ENCODE peak calls at places on chromosomes 12 and 14, in five cellular contexts. G, M, Q, D and L are unnamed samples.

GRCh38 chr14:70188608-70189540 is at the start of gene SLC8A3:
- DNase-seq in G (peak), M (peak), Q (peak), D (no peak), L (peak)

GRCh38 chr14:48584031-48584430 is 908.6 kb upstream of the MDGA2 start:
- DNase-seq in G (peak), M (no peak), Q (peak), D (no peak), L (peak)

GRCh38 chr14:69495341-69495921 is 10.9 kb downstream of the PLEKHD1 start:
- DNase-seq in G (no peak), M (no peak), Q (no peak), D (no peak), L (no peak)

GRCh38 chr12:68933564-68933893 is 558 bp upstream of the CPM start:
- DNase-seq in G (no peak), M (no peak), Q (no peak), D (no peak), L (no peak)

GRCh38 chr14:103084021-103084919 is at the start of gene LBHD2:
- DNase-seq in G (no peak), M (no peak), Q (peak), D (no peak), L (no peak)

GRCh38 chr12:75666126-75666979 is 154.9 kb upstream of the KRR1 start:
- DNase-seq in G (peak), M (no peak), Q (peak), D (no peak), L (peak)

GRCh38 chr12:77724367-77724957 is 106.2 kb upstream of the NAV3 start:
- DNase-seq in G (peak), M (peak), Q (peak), D (peak), L (peak)

GRCh38 chr14:75369506-75369905 is 58.3 kb upstream of the JDP2 start:
- DNase-seq in G (no peak), M (no peak), Q (no peak), D (no peak), L (no peak)

GRCh38 chr14:104970231-104971068 is 7.7 kb downstream of the AHNAK2 start:
- DNase-seq in G (peak), M (peak), Q (peak), D (no peak), L (peak)

GRCh38 chr12:68067762-68068376 is 78.6 kb downstream of the IFNG-AS1 start:
- DNase-seq in G (peak), M (no peak), Q (peak), D (peak), L (peak)

GRCh38 chr12:121916719-121917118 is 1.7 kb upstream of the CFAP251 start:
- DNase-seq in G (peak), M (no peak), Q (peak), D (no peak), L (peak)

GRCh38 chr14:61530296-61530695 is 165.0 kb upstream of the HIF1A start:
- DNase-seq in G (no peak), M (no peak), Q (no peak), D (no peak), L (no peak)

GRCh38 chr12:75489613-75490210 is 9.2 kb downstream of the GLIPR1 start:
- DNase-seq in G (peak), M (no peak), Q (no peak), D (no peak), L (peak)

GRCh38 chr14:64974563-64974962 is 2.4 kb upstream of the RAB15 start:
- DNase-seq in G (no peak), M (no peak), Q (no peak), D (no peak), L (no peak)

GRCh38 chr12:41919526-41920305 is 225.0 kb downstream of the GXYLT1 start:
- DNase-seq in G (no peak), M (no peak), Q (no peak), D (no peak), L (no peak)

GRCh38 chr14:96362071-96362964 is 823 bp downstream of the ATG2B start:
- DNase-seq in G (peak), M (peak), Q (peak), D (peak), L (peak)

GRCh38 chr12:130405332-130405731 is 67.6 kb downstream of the PIWIL1 start:
- DNase-seq in G (no peak), M (no peak), Q (no peak), D (no peak), L (no peak)

GRCh38 chr12:11622774-11623375 is 26.6 kb upstream of the ETV6 start:
- DNase-seq in G (no peak), M (no peak), Q (peak), D (no peak), L (no peak)

GRCh38 chr12:124750787-124751471 is 112.7 kb downstream of the SCARB1 start:
- DNase-seq in G (no peak), M (no peak), Q (no peak), D (peak), L (peak)

GRCh38 chr14:59274991-59275391 is 86.5 kb downstream of the DAAM1 start:
- DNase-seq in G (no peak), M (no peak), Q (no peak), D (peak), L (no peak)

GRCh38 chr14:102943454-102943853 is 21.0 kb downstream of the AMN start:
- DNase-seq in G (no peak), M (no peak), Q (no peak), D (no peak), L (no peak)

GRCh38 chr14:47227051-47227600 is 448.3 kb downstream of the MDGA2 start:
- DNase-seq in G (peak), M (no peak), Q (no peak), D (peak), L (no peak)

GRCh38 chr14:69631509-69631908 is 20.1 kb downstream of the SUSD6 start:
- DNase-seq in G (no peak), M (no peak), Q (peak), D (no peak), L (peak)

GRCh38 chr12:94982456-94982855 is 21.0 kb downstream of the NDUFA12 start:
- DNase-seq in G (no peak), M (no peak), Q (peak), D (no peak), L (no peak)

GRCh38 chr12:116150452-116150851 is 127.0 kb downstream of the MED13L start:
- DNase-seq in G (no peak), M (no peak), Q (peak), D (no peak), L (no peak)

GRCh38 chr14:60514378-60515243 is 5.7 kb downstream of the SIX6 start:
- DNase-seq in G (no peak), M (peak), Q (no peak), D (no peak), L (peak)
- TF ChIP-seq CTCF in G (no peak), M (peak), Q (peak), D (no peak), L (no peak)

GRCh38 chr12:49345840-49346658 is 639 bp upstream of the DNAJC22 start:
- DNase-seq in G (no peak), M (peak), Q (no peak), D (no peak), L (no peak)

GRCh38 chr12:49344486-49345047 is 2.1 kb upstream of the DNAJC22 start:
- DNase-seq in G (no peak), M (no peak), Q (no peak), D (no peak), L (no peak)

GRCh38 chr12:49342914-49343731 is 3.6 kb upstream of the DNAJC22 start:
- DNase-seq in G (no peak), M (peak), Q (no peak), D (no peak), L (no peak)

GRCh38 chr12:49346659-49347306 is at the start of gene DNAJC22:
- DNase-seq in G (no peak), M (peak), Q (no peak), D (peak), L (peak)

GRCh38 chr12:49345048-49345839 is 1.4 kb upstream of the DNAJC22 start:
- DNase-seq in G (no peak), M (peak), Q (no peak), D (peak), L (no peak)
- H3K4me3 ChIP-seq in G (peak), M (peak), Q (peak), D (no peak), L (peak)

DNA sequence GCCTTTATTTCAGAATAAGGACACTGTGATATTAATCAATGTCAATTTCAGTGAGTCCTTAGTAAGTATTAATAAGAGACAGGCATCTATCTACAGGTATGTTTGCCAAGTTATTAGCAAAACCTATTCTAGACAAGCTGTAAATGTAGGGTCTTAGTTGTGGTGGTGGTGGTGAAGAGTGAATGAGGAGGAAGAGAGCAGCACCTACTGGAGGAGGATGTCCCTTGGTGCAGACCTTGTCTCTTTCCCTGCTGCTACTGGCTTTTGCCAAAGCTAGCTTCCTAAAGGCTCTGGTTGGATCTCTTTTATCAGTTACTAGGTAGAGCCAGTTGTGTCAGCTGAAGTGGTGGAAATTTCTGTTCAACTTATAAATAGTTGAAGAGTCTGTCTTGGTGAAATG is 304.8 kb upstream of the ATP2B1 start:
- DNase-seq in G (peak), M (no peak), Q (peak), D (peak), L (no peak)
- TF ChIP-seq CTCF in G (peak), M (no peak), Q (peak), D (peak), L (peak)

DNA sequence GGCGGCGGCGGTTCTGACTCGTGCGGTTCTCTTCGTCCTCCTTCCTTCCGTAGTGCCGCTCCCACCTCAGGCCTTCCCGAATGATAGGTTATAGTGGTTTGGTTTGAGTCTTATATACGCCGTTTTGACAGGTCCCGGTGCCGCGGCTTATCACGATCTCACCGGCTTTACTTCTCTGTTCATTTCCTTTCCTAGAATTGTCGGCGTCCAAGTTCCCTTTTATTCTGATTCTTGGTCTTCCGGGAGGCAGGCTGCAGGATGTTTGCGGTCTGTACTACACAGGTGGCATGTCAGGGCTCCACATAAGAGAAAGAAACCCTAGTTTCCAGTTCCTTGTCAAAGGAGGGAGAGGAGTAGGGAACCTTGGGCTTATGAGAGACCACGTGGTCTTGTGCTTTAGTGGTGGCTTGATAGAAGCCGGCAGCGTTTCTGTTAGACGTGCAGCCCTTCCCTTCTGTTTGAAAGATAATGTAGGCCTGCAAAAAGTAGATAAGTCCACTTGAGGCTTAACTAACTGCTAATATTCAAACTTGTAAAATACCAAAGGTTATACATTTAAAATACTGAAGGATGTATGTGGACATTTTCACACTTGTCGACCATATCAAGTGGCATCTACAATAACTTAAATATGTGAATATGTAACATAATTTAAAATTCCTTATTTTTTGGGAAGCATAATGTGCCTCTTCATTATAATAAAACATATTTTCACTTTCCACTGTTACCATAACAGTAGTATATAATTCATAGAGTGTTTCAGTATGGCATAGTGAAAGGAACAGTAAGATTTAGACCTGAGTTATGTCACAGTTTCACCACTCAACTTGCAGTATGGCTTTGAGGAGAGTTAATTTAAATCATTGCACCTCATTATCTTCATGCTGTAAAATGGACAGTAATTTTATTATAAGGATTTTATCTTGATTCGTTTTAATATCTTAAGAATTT is 804 bp downstream of the USP15 start:
- DNase-seq in G (peak), M (no peak), Q (peak), D (peak), L (peak)
- H3K4me3 ChIP-seq in G (peak), M (peak), Q (peak), D (peak), L (peak)

GRCh38 chr14:92780444-92780843 is 13.7 kb upstream of the GOLGA5 start:
- DNase-seq in G (no peak), M (no peak), Q (peak), D (peak), L (peak)

GRCh38 chr14:92780865-92781264 is 13.2 kb upstream of the GOLGA5 start:
- DNase-seq in G (no peak), M (no peak), Q (no peak), D (no peak), L (no peak)

GRCh38 chr14:92786427-92786756 is 7.7 kb upstream of the GOLGA5 start:
- DNase-seq in G (no peak), M (no peak), Q (no peak), D (no peak), L (no peak)

GRCh38 chr14:92785601-92786426 is 8.3 kb upstream of the GOLGA5 start:
- DNase-seq in G (peak), M (peak), Q (peak), D (peak), L (peak)

DNA sequence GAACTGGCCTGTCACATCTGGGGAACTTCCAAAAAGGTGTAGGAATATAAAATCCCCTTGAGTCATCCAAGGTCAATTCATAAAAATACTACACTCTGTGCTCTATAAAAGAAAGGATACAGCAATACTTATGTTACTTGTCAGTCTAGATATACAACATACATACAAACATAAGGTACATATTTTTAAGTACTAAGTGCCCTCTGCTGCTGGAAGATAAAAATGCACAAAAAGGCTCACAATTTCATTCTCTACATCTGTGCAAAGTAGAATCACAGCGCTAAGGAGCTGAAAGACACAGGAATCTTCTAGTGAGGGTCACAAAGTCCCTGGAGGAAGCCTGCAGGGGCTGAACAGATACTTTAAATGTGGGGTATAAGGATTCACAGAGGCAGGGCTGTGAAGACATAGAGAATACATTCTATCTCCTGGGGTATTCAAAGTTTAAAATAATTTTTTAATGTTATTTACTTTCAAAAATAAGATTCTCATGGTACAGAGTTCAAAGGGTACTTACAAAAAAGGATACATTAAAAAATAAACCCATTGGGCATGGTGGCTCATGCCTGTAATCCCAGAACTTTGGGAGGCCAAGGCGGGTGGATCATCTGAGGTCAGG is 10.2 kb upstream of the GOLGA5 start:
- DNase-seq in G (peak), M (peak), Q (peak), D (peak), L (peak)
- TF ChIP-seq CTCF in G (peak), M (peak), Q (peak), D (peak), L (peak)

GRCh38 chr12:19833775-19834501 is 394.6 kb downstream of the AEBP2 start:
- DNase-seq in G (peak), M (no peak), Q (peak), D (no peak), L (peak)

GRCh38 chr12:19834596-19834995 is 395.3 kb downstream of the AEBP2 start:
- DNase-seq in G (peak), M (no peak), Q (no peak), D (no peak), L (peak)

GRCh38 chr12:19829100-19829853 is 390.0 kb downstream of the AEBP2 start:
- DNase-seq in G (no peak), M (no peak), Q (peak), D (no peak), L (no peak)

GRCh38 chr12:19826988-19827550 is 387.8 kb downstream of the AEBP2 start:
- DNase-seq in G (no peak), M (no peak), Q (peak), D (no peak), L (no peak)

DNA sequence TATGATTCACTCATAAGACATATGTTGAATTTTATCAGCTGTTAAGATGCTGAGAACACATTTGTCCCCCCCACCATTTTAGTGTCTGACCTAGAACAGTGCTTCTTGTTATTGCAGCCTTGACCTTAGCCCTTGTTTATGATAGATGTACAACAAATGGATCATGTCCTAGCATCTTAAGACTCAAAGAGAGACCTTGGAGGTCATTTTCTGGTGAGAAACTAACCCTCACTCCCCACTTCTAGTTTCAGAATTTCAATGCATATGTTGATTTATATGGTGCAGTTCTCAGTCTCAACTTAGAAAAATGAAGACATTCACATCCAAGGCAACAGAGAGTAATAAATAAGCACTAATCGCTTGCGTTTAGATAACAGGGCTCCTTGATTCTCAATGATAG is 391.2 kb downstream of the AEBP2 start:
- DNase-seq in G (no peak), M (no peak), Q (peak), D (no peak), L (no peak)
- H3K4me3 ChIP-seq in G (no peak), M (no peak), Q (no peak), D (no peak), L (no peak)

GRCh38 chr14:85867450-85867849 is 337.5 kb downstream of the FLRT2 start:
- DNase-seq in G (no peak), M (no peak), Q (no peak), D (peak), L (no peak)
- TF ChIP-seq CTCF in G (no peak), M (no peak), Q (no peak), D (no peak), L (no peak)

GRCh38 chr12:102118874-102119273 is 1.0 kb downstream of the NUP37 start:
- DNase-seq in G (no peak), M (no peak), Q (no peak), D (no peak), L (no peak)
- H3K4me3 ChIP-seq in G (peak), M (no peak), Q (peak), D (peak), L (peak)

GRCh38 chr12:99767809-99768208 is 120.3 kb downstream of the GARIN6 start:
- DNase-seq in G (peak), M (no peak), Q (peak), D (peak), L (peak)
- TF ChIP-seq CTCF in G (peak), M (peak), Q (peak), D (peak), L (peak)